ENCODE peak calls at places on chromosomes 2 and 18, in six cellular contexts. T is GM23248, E is fibroblast of lung, N is K562, Z is neural progenitor cell, Y is PC-9. V is an unnamed sample.

GRCh38 chr2:147082850-147083522 is 761.8 kb upstream of the ACVR2A start:
- DNase-seq in T (peak; percentile 72), E (peak; percentile 86), N (peak; percentile 50), Z (peak; percentile 77), Y (peak; percentile 41), V (peak; percentile 90)

GRCh38 chr2:212667751-212668316 is 129.2 kb upstream of the ERBB4 start:
- DNase-seq in T (no peak), E (no peak), N (no peak), Z (no peak), Y (no peak), V (no peak)

GRCh38 chr2:47070920-47071824 is 83.9 kb downstream of the STPG4 start:
- DNase-seq in T (peak; percentile 89), E (peak; percentile 85), N (no peak), Z (no peak), Y (peak; percentile 59), V (peak; percentile 35)

GRCh38 chr18:69397096-69397495 is 3.6 kb upstream of the DOK6 start:
- DNase-seq in T (peak; percentile 56), E (peak; percentile 30), N (no peak), Z (peak; percentile 8), Y (no peak), V (no peak)

GRCh38 chr2:150528861-150529801 is 41.7 kb upstream of the RND3 start:
- DNase-seq in T (peak; percentile 88), E (peak; percentile 67), N (no peak), Z (peak; percentile 6), Y (no peak), V (peak; percentile 62)

GRCh38 chr2:73825408-73825807 is 3.4 kb upstream of the STAMBP start:
- DNase-seq in T (peak; percentile 23), E (no peak), N (no peak), Z (no peak), Y (no peak), V (no peak)

GRCh38 chr2:75551434-75551833 is 9.3 kb downstream of the EVA1A start:
- DNase-seq in T (no peak), E (no peak), N (no peak), Z (no peak), Y (no peak), V (no peak)

GRCh38 chr18:8029061-8029460 is 461.9 kb downstream of the PTPRM start:
- DNase-seq in T (no peak), E (no peak), N (no peak), Z (no peak), Y (no peak), V (peak; percentile 74)

GRCh38 chr18:46320928-46321855 is 217.0 kb downstream of the HAUS1 start:
- DNase-seq in T (peak; percentile 70), E (peak; percentile 55), N (no peak), Z (no peak), Y (no peak), V (no peak)

GRCh38 chr18:59272971-59273935 is at the start of gene RAX:
- DNase-seq in T (peak; percentile 35), E (no peak), N (peak; percentile 43), Z (peak; percentile 96), Y (no peak), V (no peak)

GRCh38 chr2:165898381-165898780 is 55.2 kb downstream of the TTC21B start:
- DNase-seq in T (peak; percentile 24), E (no peak), N (no peak), Z (no peak), Y (peak; percentile 34), V (peak; percentile 28)

GRCh38 chr2:151260492-151261239 is 997 bp downstream of the RBM43 start:
- DNase-seq in T (peak; percentile 77), E (peak; percentile 65), N (peak; percentile 50), Z (no peak), Y (no peak), V (no peak)

GRCh38 chr2:48715956-48716355 is 39.6 kb downstream of the LHCGR start:
- DNase-seq in T (no peak), E (peak; percentile 85), N (no peak), Z (no peak), Y (no peak), V (no peak)

GRCh38 chr18:70036168-70036567 is 88.5 kb upstream of the CD226 start:
- DNase-seq in T (no peak), E (no peak), N (no peak), Z (no peak), Y (no peak), V (no peak)

GRCh38 chr18:77481541-77481940 is 231.9 kb downstream of the GALR1 start:
- DNase-seq in T (no peak), E (no peak), N (no peak), Z (no peak), Y (no peak), V (no peak)

GRCh38 chr2:42910657-42911405 is 118.4 kb upstream of the HAAO start:
- DNase-seq in T (no peak), E (no peak), N (no peak), Z (no peak), Y (no peak), V (no peak)

GRCh38 chr2:219627105-219628100 is at the start of gene SLC4A3:
- DNase-seq in T (peak; percentile 67), E (no peak), N (peak; percentile 17), Z (peak; percentile 86), Y (peak; percentile 38), V (peak; percentile 62)

GRCh38 chr2:172972005-172972619 is 103.5 kb upstream of the MAP3K20 start:
- DNase-seq in T (peak; percentile 75), E (peak; percentile 62), N (peak; percentile 66), Z (peak; percentile 76), Y (peak; percentile 69), V (peak; percentile 81)

GRCh38 chr2:55013936-55014335 is 36.3 kb downstream of the RTN4 start:
- DNase-seq in T (no peak), E (no peak), N (no peak), Z (no peak), Y (no peak), V (no peak)

GRCh38 chr2:216017365-216017764 is 4.0 kb upstream of the MREG start:
- DNase-seq in T (peak; percentile 51), E (no peak), N (no peak), Z (no peak), Y (peak; percentile 48), V (peak; percentile 81)

GRCh38 chr2:182598626-182599025 is 117.4 kb upstream of the DNAJC10 start:
- DNase-seq in T (no peak), E (no peak), N (no peak), Z (no peak), Y (no peak), V (no peak)

GRCh38 chr18:59929621-59930295 is 30.0 kb downstream of the PMAIP1 start:
- DNase-seq in T (peak; percentile 58), E (no peak), N (no peak), Z (no peak), Y (no peak), V (no peak)

GRCh38 chr2:132701810-132702209 is 31.8 kb upstream of the LYPD1 start:
- DNase-seq in T (peak; percentile 67), E (peak; percentile 25), N (no peak), Z (no peak), Y (no peak), V (no peak)

GRCh38 chr18:74652392-74652988 is 54.8 kb downstream of the ZNF407 start:
- DNase-seq in T (peak; percentile 64), E (peak; percentile 74), N (peak; percentile 30), Z (peak; percentile 54), Y (no peak), V (no peak)

GRCh38 chr2:178404380-178404767 is 46.6 kb downstream of the PRKRA start:
- DNase-seq in T (peak; percentile 86), E (peak; percentile 78), N (peak; percentile 62), Z (no peak), Y (no peak), V (peak; percentile 89)

GRCh38 chr18:61840324-61840723 is 52.5 kb downstream of the RNF152 start:
- DNase-seq in T (no peak), E (no peak), N (no peak), Z (no peak), Y (no peak), V (no peak)

GRCh38 chr2:143513081-143513480 is 383.9 kb downstream of the ARHGAP15 start:
- DNase-seq in T (peak; percentile 76), E (peak; percentile 87), N (peak; percentile 55), Z (peak; percentile 67), Y (no peak), V (peak; percentile 33)

GRCh38 chr2:180739070-180739469 is 241.3 kb upstream of the UBE2E3 start:
- DNase-seq in T (no peak), E (no peak), N (no peak), Z (no peak), Y (no peak), V (no peak)

GRCh38 chr2:138615257-138615656 is 113.7 kb downstream of the SPOPL start:
- DNase-seq in T (peak; percentile 14), E (no peak), N (no peak), Z (no peak), Y (peak; percentile 47), V (peak; percentile 82)

GRCh38 chr2:40410695-40411094 is 41.2 kb downstream of the SLC8A1 start:
- DNase-seq in T (no peak), E (no peak), N (no peak), Z (no peak), Y (no peak), V (no peak)

GRCh38 chr2:39379643-39380524 is 57.2 kb downstream of the MAP4K3 start:
- DNase-seq in T (peak; percentile 79), E (peak; percentile 81), N (peak; percentile 66), Z (peak; percentile 43), Y (no peak), V (peak; percentile 39)

DNA sequence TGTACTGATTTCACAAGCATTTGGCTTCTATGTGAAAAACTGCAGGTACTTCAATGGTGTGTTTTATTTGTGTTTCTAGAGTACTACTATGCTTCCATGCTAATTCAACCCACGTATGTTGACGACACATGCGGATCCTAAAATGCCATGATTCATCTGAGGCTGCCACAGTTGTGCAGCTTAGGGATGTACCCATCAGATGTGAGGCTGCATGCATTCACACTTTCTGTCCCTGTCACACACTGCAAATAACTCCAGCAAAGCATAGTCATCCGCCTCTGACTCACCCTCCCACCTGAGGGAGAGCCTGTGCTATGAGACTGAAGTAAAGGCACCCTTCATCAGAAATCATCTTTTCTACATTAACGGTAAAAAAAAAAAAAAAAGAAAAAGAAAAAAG is 22.1 kb upstream of the SERTAD2 start:
- DNase-seq in T (peak; percentile 71), E (no peak), N (peak; percentile 50), Z (no peak), Y (peak; percentile 18), V (no peak)
- H3K79me2 ChIP-seq in T (peaks cover 16% of the 10 kb centered on the region), E (no peaks in the 10 kb centered on the region), N (no peaks in the 10 kb centered on the region), Z (no peaks in the 10 kb centered on the region), Y (no peaks in the 10 kb centered on the region), V (no peaks in the 10 kb centered on the region)

DNA sequence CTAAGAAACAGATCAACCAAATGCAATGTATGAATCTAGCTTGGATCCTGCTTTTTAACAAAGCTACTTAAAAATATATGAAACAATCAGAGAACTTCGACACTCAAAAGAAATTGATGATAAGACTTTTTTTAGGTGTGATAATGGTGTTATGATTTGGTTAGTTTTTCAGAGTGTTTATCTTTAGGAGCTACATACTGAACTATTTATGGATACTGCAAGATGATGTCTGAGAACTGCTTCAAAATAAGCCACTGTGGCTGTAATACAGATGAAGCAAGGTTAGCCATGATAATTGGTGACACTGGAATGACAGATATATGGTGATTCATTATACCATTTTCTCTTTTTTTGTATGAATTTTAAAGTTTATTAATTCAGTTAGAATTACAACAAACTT is 14.2 kb downstream of the SLC25A12 start:
- DNase-seq in T (no peak), E (no peak), N (no peak), Z (no peak), Y (no peak), V (no peak)
- H3K79me2 ChIP-seq in T (peaks cover 56% of the 10 kb centered on the region), E (no peaks in the 10 kb centered on the region), N (peaks cover 10% of the 10 kb centered on the region), Z (no peaks in the 10 kb centered on the region), Y (no peaks in the 10 kb centered on the region), V (no peaks in the 10 kb centered on the region)

GRCh38 chr2:168178925-168179324 is 68.5 kb downstream of the STK39 start:
- DNase-seq in T (no peak), E (no peak), N (no peak), Z (no peak), Y (no peak), V (no peak)
- H3K79me2 ChIP-seq in T (peaks cover 32% of the 10 kb centered on the region), E (peaks cover 28% of the 10 kb centered on the region), N (no peaks in the 10 kb centered on the region), Z (no peaks in the 10 kb centered on the region), Y (peaks cover 62% of the 10 kb centered on the region), V (no peaks in the 10 kb centered on the region)

GRCh38 chr2:197255550-197255949 is 55.0 kb downstream of the ANKRD44 start:
- DNase-seq in T (peak; percentile 78), E (peak; percentile 47), N (no peak), Z (peak; percentile 70), Y (no peak), V (peak; percentile 32)
- H3K79me2 ChIP-seq in T (no peaks in the 10 kb centered on the region), E (no peaks in the 10 kb centered on the region), N (no peaks in the 10 kb centered on the region), Z (no peaks in the 10 kb centered on the region), Y (no peaks in the 10 kb centered on the region), V (no peaks in the 10 kb centered on the region)

V was measured in trophoblast cell.